ENCODE peak calls at places on chromosomes 1 and 21, in six cellular contexts. Q is tibial nerve, C is Peyer's patch, X is astrocyte, F is mammary epithelial cell, L is heart left ventricle. H is an unnamed sample.
A peak's percentile ranks its signal among the peaks of the same experiment; 100 is the strongest.

GRCh38 chr1:15975358-15975804 is 520 bp downstream of the ZBTB17 start:
- DNase-seq in Q (no peak), C (peak; percentile 80), X (peak; percentile 32), F (peak; percentile 63), L (peak; percentile 58), H (no peak)

GRCh38 chr1:118945460-118945859 is 42.7 kb downstream of the TBX15 start:
- DNase-seq in Q (no peak), C (no peak), X (no peak), F (peak; percentile 6), L (no peak), H (no peak)

GRCh38 chr1:192401832-192402231 is 85.0 kb downstream of the RGS21 start:
- DNase-seq in Q (no peak), C (no peak), X (peak; percentile 57), F (peak; percentile 37), L (no peak), H (no peak)

GRCh38 chr1:222777977-222778376 is 36.9 kb upstream of the DISP1 start:
- DNase-seq in Q (peak; percentile 49), C (no peak), X (no peak), F (peak; percentile 68), L (no peak), H (no peak)

GRCh38 chr1:168531605-168532345 is 12.0 kb downstream of the XCL2 start:
- DNase-seq in Q (no peak), C (no peak), X (peak; percentile 10), F (no peak), L (no peak), H (no peak)

GRCh38 chr1:172429324-172430127 is 9.0 kb downstream of the C1orf105 start:
- DNase-seq in Q (peak; percentile 52), C (peak; percentile 63), X (peak; percentile 55), F (peak; percentile 64), L (no peak), H (no peak)

GRCh38 chr21:40568756-40569155 is 278.2 kb downstream of the DSCAM start:
- DNase-seq in Q (no peak), C (no peak), X (no peak), F (no peak), L (no peak), H (no peak)

GRCh38 chr1:108881369-108881768 is 4.6 kb downstream of the GPSM2 start:
- DNase-seq in Q (no peak), C (no peak), X (peak; percentile 40), F (peak; percentile 57), L (no peak), H (no peak)

GRCh38 chr1:151196292-151196800 is 2.0 kb upstream of the PIP5K1A start:
- DNase-seq in Q (peak; percentile 91), C (peak; percentile 86), X (peak; percentile 75), F (peak; percentile 81), L (peak; percentile 68), H (peak; percentile 52)

GRCh38 chr1:174023438-174023837 is 1.3 kb upstream of the RC3H1 start:
- DNase-seq in Q (no peak), C (peak; percentile 73), X (no peak), F (peak; percentile 54), L (no peak), H (no peak)

GRCh38 chr1:171954386-171954785 is 113.1 kb downstream of the DNM3 start:
- DNase-seq in Q (no peak), C (no peak), X (no peak), F (no peak), L (no peak), H (no peak)

GRCh38 chr1:51622455-51622913 is 5.6 kb downstream of the OSBPL9 start:
- DNase-seq in Q (peak; percentile 61), C (peak; percentile 85), X (peak; percentile 78), F (peak; percentile 89), L (peak; percentile 46), H (peak; percentile 52)

GRCh38 chr1:204258213-204259115 is 44.7 kb upstream of the GOLT1A start:
- DNase-seq in Q (no peak), C (peak; percentile 73), X (peak; percentile 18), F (peak; percentile 15), L (peak; percentile 66), H (peak; percentile 63)

GRCh38 chr1:46481961-46482360 is 7.7 kb upstream of the DMBX1 start:
- DNase-seq in Q (no peak), C (no peak), X (no peak), F (no peak), L (no peak), H (no peak)

GRCh38 chr1:85611390-85611789 is 30.8 kb downstream of the CCN1 start:
- DNase-seq in Q (no peak), C (no peak), X (peak; percentile 94), F (peak; percentile 35), L (no peak), H (no peak)

GRCh38 chr21:38261851-38262250 is 5.1 kb downstream of the KCNJ15 start:
- DNase-seq in Q (no peak), C (no peak), X (peak; percentile 43), F (no peak), L (no peak), H (no peak)

GRCh38 chr1:165481820-165482532 is 37.0 kb upstream of the RXRG start:
- DNase-seq in Q (peak; percentile 42), C (no peak), X (peak; percentile 75), F (peak; percentile 96), L (peak; percentile 53), H (peak; percentile 23)

GRCh38 chr1:184596950-184597651 is 157.6 kb downstream of the EDEM3 start:
- DNase-seq in Q (no peak), C (no peak), X (no peak), F (no peak), L (no peak), H (no peak)

GRCh38 chr1:38018864-38019343 is 6.4 kb downstream of the UTP11 start:
- DNase-seq in Q (no peak), C (no peak), X (no peak), F (no peak), L (no peak), H (no peak)

GRCh38 chr1:38013027-38013588 is 574 bp downstream of the UTP11 start:
- DNase-seq in Q (no peak), C (no peak), X (peak; percentile 75), F (peak; percentile 55), L (no peak), H (no peak)

GRCh38 chr1:38014724-38015424 is 2.3 kb downstream of the UTP11 start:
- DNase-seq in Q (no peak), C (no peak), X (no peak), F (no peak), L (no peak), H (no peak)

GRCh38 chr1:38014171-38014570 is 1.6 kb downstream of the UTP11 start:
- DNase-seq in Q (no peak), C (no peak), X (no peak), F (no peak), L (no peak), H (no peak)

DNA sequence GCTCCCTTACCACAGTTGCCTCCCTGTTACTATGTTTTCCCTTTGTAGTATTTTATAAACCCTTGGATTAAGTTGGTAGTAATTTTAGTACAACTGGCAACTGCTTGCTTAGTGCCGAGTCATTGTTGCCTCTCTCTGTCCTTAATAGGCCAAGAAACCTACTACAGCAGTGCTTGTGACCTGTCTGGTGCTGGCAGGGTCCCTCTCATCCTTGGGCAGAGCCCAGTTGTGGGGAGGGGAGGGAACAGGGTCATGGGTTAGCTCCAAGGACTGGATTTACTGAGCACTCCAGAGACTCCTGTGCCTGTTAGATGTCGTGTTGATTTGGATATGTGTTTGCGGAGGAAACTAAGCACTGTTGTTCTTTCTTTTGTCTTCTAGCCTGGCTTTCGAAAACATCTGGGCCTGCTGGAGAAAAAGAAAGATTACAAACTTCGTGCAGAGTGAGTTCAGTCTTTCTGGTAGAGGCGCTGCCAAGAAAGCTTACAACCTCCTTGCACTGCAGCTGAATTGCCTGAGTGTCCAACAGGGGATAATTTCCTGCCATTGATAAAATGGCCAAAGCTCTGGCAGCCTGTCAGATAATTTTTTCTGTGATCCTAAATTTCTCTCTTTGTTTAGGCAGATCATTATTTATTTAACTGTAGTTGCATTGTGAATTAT is 3.6 kb downstream of the UTP11 start:
- DNase-seq in Q (no peak), C (no peak), X (no peak), F (no peak), L (no peak), H (no peak)
- H3K4me1 ChIP-seq in Q (peaks cover 37% of the 10 kb centered on the region), C (no peaks in the 10 kb centered on the region), X (peaks cover 3% of the 10 kb centered on the region), F (peaks cover 7% of the 10 kb centered on the region), L (peaks cover 47% of the 10 kb centered on the region), H (no peaks in the 10 kb centered on the region)

GRCh38 chr1:228393268-228393699 is 13.4 kb downstream of the TRIM11 start:
- DNase-seq in Q (peak; percentile 56), C (no peak), X (peak; percentile 66), F (no peak), L (peak; percentile 73), H (peak; percentile 47)
- H3K27ac ChIP-seq in Q (peak overlapping the region; percentile 5), C (no peak overlapping the region), X (peak overlapping the region; percentile 1), F (no peak overlapping the region), L (no peak overlapping the region), H (no peak overlapping the region)

GRCh38 chr21:42195378-42196031 is 23.4 kb upstream of the ABCG1 start:
- DNase-seq in Q (peak; percentile 26), C (peak; percentile 60), X (no peak), F (no peak), L (peak; percentile 65), H (no peak)
- H3K4me1 ChIP-seq in Q (peaks cover 6% of the 10 kb centered on the region), C (no peaks in the 10 kb centered on the region), X (peaks cover 7% of the 10 kb centered on the region), F (peaks cover 34% of the 10 kb centered on the region), L (peaks cover 11% of the 10 kb centered on the region), H (peaks cover 5% of the 10 kb centered on the region)

GRCh38 chr1:6868371-6869001 is 83.2 kb downstream of the CAMTA1 start:
- DNase-seq in Q (no peak), C (no peak), X (no peak), F (peak; percentile 21), L (no peak), H (no peak)
- H3K27ac ChIP-seq in Q (no peak overlapping the region), C (no peak overlapping the region), X (no peak overlapping the region), F (peak overlapping the region; percentile 57), L (no peak overlapping the region), H (no peak overlapping the region)

GRCh38 chr21:15209224-15209623 is 144.4 kb upstream of the NRIP1 start:
- DNase-seq in Q (no peak), C (no peak), X (no peak), F (peak; percentile 41), L (no peak), H (no peak)
- H3K4me1 ChIP-seq in Q (no peaks in the 10 kb centered on the region), C (no peaks in the 10 kb centered on the region), X (no peaks in the 10 kb centered on the region), F (peaks cover 24% of the 10 kb centered on the region), L (peaks cover 2% of the 10 kb centered on the region), H (no peaks in the 10 kb centered on the region)